ENCODE peak calls at places on chromosomes 13 and 19, in eight cellular contexts. One of them, this sample, is unnamed.

GRCh38 chr19:54653181-54653809 is 9.5 kb upstream of the LILRB4 start:
- DNase-seq in cardiac muscle cell: peak
- DNase-seq in activated CD4-positive, CD25-positive, alpha-beta regulatory T cell: no peak
- DNase-seq in natural killer cell: no peak
- DNase-seq in choroid plexus epithelial cell: peak
- DNase-seq in dorsolateral prefrontal cortex: no peak
- DNase-seq in NCI-H1105: peak
- DNase-seq in EH: peak
- DNase-seq in this sample: no peak

GRCh38 chr13:44300895-44301638 is 72.6 kb upstream of the SERP2 start:
- DNase-seq in cardiac muscle cell: peak
- DNase-seq in choroid plexus epithelial cell: peak
- DNase-seq in natural killer cell: no peak
- DNase-seq in activated CD4-positive, CD25-positive, alpha-beta regulatory T cell: no peak
- DNase-seq in dorsolateral prefrontal cortex: no peak
- DNase-seq in NCI-H1105: no peak
- DNase-seq in EH: peak
- DNase-seq in this sample: peak

GRCh38 chr13:91868351-91868750 is 469.9 kb downstream of the GPC5 start:
- DNase-seq in choroid plexus epithelial cell: no peak
- DNase-seq in cardiac muscle cell: no peak
- DNase-seq in NCI-H1105: no peak
- DNase-seq in activated CD4-positive, CD25-positive, alpha-beta regulatory T cell: no peak
- DNase-seq in natural killer cell: no peak
- DNase-seq in EH: no peak
- DNase-seq in dorsolateral prefrontal cortex: no peak
- DNase-seq in this sample: no peak

GRCh38 chr13:110530839-110531499 is 30.6 kb downstream of the RAB20 start:
- DNase-seq in cardiac muscle cell: no peak
- DNase-seq in natural killer cell: no peak
- DNase-seq in activated CD4-positive, CD25-positive, alpha-beta regulatory T cell: no peak
- DNase-seq in EH: no peak
- DNase-seq in NCI-H1105: no peak
- DNase-seq in choroid plexus epithelial cell: no peak
- DNase-seq in dorsolateral prefrontal cortex: no peak
- DNase-seq in this sample: no peak

GRCh38 chr19:42150940-42151339 is 18.7 kb upstream of the POU2F2 start:
- DNase-seq in NCI-H1105: no peak
- DNase-seq in activated CD4-positive, CD25-positive, alpha-beta regulatory T cell: no peak
- DNase-seq in EH: no peak
- DNase-seq in cardiac muscle cell: no peak
- DNase-seq in natural killer cell: no peak
- DNase-seq in choroid plexus epithelial cell: no peak
- DNase-seq in dorsolateral prefrontal cortex: no peak
- DNase-seq in this sample: no peak

GRCh38 chr19:29629836-29630534 is 23.9 kb downstream of the POP4 start:
- DNase-seq in natural killer cell: no peak
- DNase-seq in NCI-H1105: no peak
- DNase-seq in dorsolateral prefrontal cortex: no peak
- DNase-seq in cardiac muscle cell: no peak
- DNase-seq in EH: no peak
- DNase-seq in choroid plexus epithelial cell: no peak
- DNase-seq in activated CD4-positive, CD25-positive, alpha-beta regulatory T cell: no peak
- DNase-seq in this sample: no peak

GRCh38 chr13:52348983-52349780 is 56.8 kb downstream of the THSD1 start:
- DNase-seq in activated CD4-positive, CD25-positive, alpha-beta regulatory T cell: no peak
- DNase-seq in cardiac muscle cell: peak
- DNase-seq in NCI-H1105: no peak
- DNase-seq in natural killer cell: no peak
- DNase-seq in choroid plexus epithelial cell: peak
- DNase-seq in dorsolateral prefrontal cortex: no peak
- DNase-seq in EH: peak
- DNase-seq in this sample: peak

GRCh38 chr19:48671456-48671995 is 1.3 kb downstream of the NTN5 start:
- DNase-seq in EH: no peak
- DNase-seq in cardiac muscle cell: no peak
- DNase-seq in activated CD4-positive, CD25-positive, alpha-beta regulatory T cell: no peak
- DNase-seq in dorsolateral prefrontal cortex: no peak
- DNase-seq in natural killer cell: no peak
- DNase-seq in choroid plexus epithelial cell: no peak
- DNase-seq in NCI-H1105: no peak
- DNase-seq in this sample: no peak

GRCh38 chr13:101785858-101786257 is 333.4 kb downstream of the ITGBL1 start:
- DNase-seq in dorsolateral prefrontal cortex: no peak
- DNase-seq in natural killer cell: no peak
- DNase-seq in cardiac muscle cell: no peak
- DNase-seq in activated CD4-positive, CD25-positive, alpha-beta regulatory T cell: no peak
- DNase-seq in EH: peak
- DNase-seq in NCI-H1105: peak
- DNase-seq in choroid plexus epithelial cell: peak
- DNase-seq in this sample: peak

GRCh38 chr19:28290963-28291657 is 921.8 kb downstream of the UQCRFS1 start:
- DNase-seq in EH: no peak
- DNase-seq in choroid plexus epithelial cell: peak
- DNase-seq in activated CD4-positive, CD25-positive, alpha-beta regulatory T cell: no peak
- DNase-seq in natural killer cell: no peak
- DNase-seq in cardiac muscle cell: no peak
- DNase-seq in dorsolateral prefrontal cortex: no peak
- DNase-seq in NCI-H1105: no peak
- DNase-seq in this sample: no peak

GRCh38 chr19:3708207-3708931 is at the start of gene TJP3:
- DNase-seq in EH: peak
- DNase-seq in choroid plexus epithelial cell: no peak
- DNase-seq in natural killer cell: no peak
- DNase-seq in cardiac muscle cell: peak
- DNase-seq in activated CD4-positive, CD25-positive, alpha-beta regulatory T cell: no peak
- DNase-seq in NCI-H1105: no peak
- DNase-seq in dorsolateral prefrontal cortex: no peak
- DNase-seq in this sample: peak

GRCh38 chr13:113803409-113804016 is 44.5 kb downstream of the TMEM255B start:
- DNase-seq in EH: no peak
- DNase-seq in cardiac muscle cell: no peak
- DNase-seq in NCI-H1105: no peak
- DNase-seq in activated CD4-positive, CD25-positive, alpha-beta regulatory T cell: no peak
- DNase-seq in natural killer cell: no peak
- DNase-seq in choroid plexus epithelial cell: no peak
- DNase-seq in dorsolateral prefrontal cortex: peak
- DNase-seq in this sample: no peak

GRCh38 chr13:80339841-80340642 is 884 bp downstream of the SPRY2 start:
- DNase-seq in EH: peak
- DNase-seq in activated CD4-positive, CD25-positive, alpha-beta regulatory T cell: no peak
- DNase-seq in dorsolateral prefrontal cortex: peak
- DNase-seq in cardiac muscle cell: peak
- DNase-seq in natural killer cell: peak
- DNase-seq in choroid plexus epithelial cell: peak
- DNase-seq in NCI-H1105: no peak
- DNase-seq in this sample: peak

GRCh38 chr19:16588089-16588823 is 16.0 kb upstream of the SLC35E1 start:
- DNase-seq in activated CD4-positive, CD25-positive, alpha-beta regulatory T cell: peak
- DNase-seq in EH: no peak
- DNase-seq in natural killer cell: peak
- DNase-seq in cardiac muscle cell: peak
- DNase-seq in dorsolateral prefrontal cortex: peak
- DNase-seq in choroid plexus epithelial cell: no peak
- DNase-seq in NCI-H1105: no peak
- DNase-seq in this sample: peak

GRCh38 chr19:6030214-6030507 is 52.2 kb upstream of the RANBP3 start:
- DNase-seq in activated CD4-positive, CD25-positive, alpha-beta regulatory T cell: no peak
- DNase-seq in NCI-H1105: no peak
- DNase-seq in choroid plexus epithelial cell: peak
- DNase-seq in dorsolateral prefrontal cortex: no peak
- DNase-seq in cardiac muscle cell: peak
- DNase-seq in natural killer cell: no peak
- DNase-seq in EH: peak
- DNase-seq in this sample: peak

GRCh38 chr19:3851254-3852176 is 17.3 kb downstream of the ZFR2 start:
- DNase-seq in natural killer cell: no peak
- DNase-seq in NCI-H1105: no peak
- DNase-seq in EH: peak
- DNase-seq in cardiac muscle cell: no peak
- DNase-seq in activated CD4-positive, CD25-positive, alpha-beta regulatory T cell: no peak
- DNase-seq in dorsolateral prefrontal cortex: no peak
- DNase-seq in choroid plexus epithelial cell: no peak
- DNase-seq in this sample: peak

GRCh38 chr13:36089130-36089529 is 42.1 kb downstream of the DCLK1 start:
- DNase-seq in cardiac muscle cell: peak
- DNase-seq in NCI-H1105: no peak
- DNase-seq in choroid plexus epithelial cell: peak
- DNase-seq in natural killer cell: no peak
- DNase-seq in EH: no peak
- DNase-seq in dorsolateral prefrontal cortex: no peak
- DNase-seq in activated CD4-positive, CD25-positive, alpha-beta regulatory T cell: no peak
- DNase-seq in this sample: no peak

GRCh38 chr13:112616586-112617381 is 28.8 kb upstream of the TUBGCP3 start:
- DNase-seq in natural killer cell: no peak
- DNase-seq in cardiac muscle cell: peak
- DNase-seq in dorsolateral prefrontal cortex: no peak
- DNase-seq in activated CD4-positive, CD25-positive, alpha-beta regulatory T cell: no peak
- DNase-seq in NCI-H1105: peak
- DNase-seq in choroid plexus epithelial cell: peak
- DNase-seq in EH: peak
- DNase-seq in this sample: peak

GRCh38 chr19:57559008-57559403 is 657 bp downstream of the ZNF550 start:
- DNase-seq in choroid plexus epithelial cell: peak
- DNase-seq in activated CD4-positive, CD25-positive, alpha-beta regulatory T cell: peak
- DNase-seq in NCI-H1105: peak
- DNase-seq in dorsolateral prefrontal cortex: no peak
- DNase-seq in natural killer cell: no peak
- DNase-seq in EH: peak
- DNase-seq in cardiac muscle cell: peak
- DNase-seq in this sample: peak

GRCh38 chr13:33353210-33353609 is 67.7 kb upstream of the STARD13 start:
- DNase-seq in NCI-H1105: no peak
- DNase-seq in natural killer cell: no peak
- DNase-seq in cardiac muscle cell: no peak
- DNase-seq in dorsolateral prefrontal cortex: peak
- DNase-seq in EH: no peak
- DNase-seq in choroid plexus epithelial cell: no peak
- DNase-seq in activated CD4-positive, CD25-positive, alpha-beta regulatory T cell: no peak
- DNase-seq in this sample: no peak

GRCh38 chr13:50133277-50133953 is 118.2 kb downstream of the KCNRG start:
- DNase-seq in activated CD4-positive, CD25-positive, alpha-beta regulatory T cell: no peak
- DNase-seq in cardiac muscle cell: no peak
- DNase-seq in dorsolateral prefrontal cortex: no peak
- DNase-seq in EH: no peak
- DNase-seq in natural killer cell: no peak
- DNase-seq in NCI-H1105: no peak
- DNase-seq in choroid plexus epithelial cell: no peak
- DNase-seq in this sample: no peak

GRCh38 chr13:95535243-95535642 is 17.3 kb upstream of the CLDN10 start:
- DNase-seq in natural killer cell: no peak
- DNase-seq in dorsolateral prefrontal cortex: no peak
- DNase-seq in NCI-H1105: no peak
- DNase-seq in activated CD4-positive, CD25-positive, alpha-beta regulatory T cell: no peak
- DNase-seq in choroid plexus epithelial cell: peak
- DNase-seq in EH: peak
- DNase-seq in cardiac muscle cell: no peak
- DNase-seq in this sample: peak

GRCh38 chr13:94515911-94516310 is 36.4 kb upstream of the DCT start:
- DNase-seq in dorsolateral prefrontal cortex: no peak
- DNase-seq in EH: no peak
- DNase-seq in NCI-H1105: no peak
- DNase-seq in cardiac muscle cell: no peak
- DNase-seq in natural killer cell: no peak
- DNase-seq in choroid plexus epithelial cell: no peak
- DNase-seq in activated CD4-positive, CD25-positive, alpha-beta regulatory T cell: no peak
- DNase-seq in this sample: no peak

GRCh38 chr13:81670048-81670447 is 1329.1 kb upstream of the SPRY2 start:
- DNase-seq in activated CD4-positive, CD25-positive, alpha-beta regulatory T cell: no peak
- DNase-seq in cardiac muscle cell: no peak
- DNase-seq in dorsolateral prefrontal cortex: no peak
- DNase-seq in choroid plexus epithelial cell: no peak
- DNase-seq in natural killer cell: no peak
- DNase-seq in NCI-H1105: no peak
- DNase-seq in EH: no peak
- DNase-seq in this sample: no peak

GRCh38 chr19:8209111-8209964 is at the start of gene CERS4:
- DNase-seq in natural killer cell: peak
- DNase-seq in EH: peak
- DNase-seq in dorsolateral prefrontal cortex: peak
- DNase-seq in activated CD4-positive, CD25-positive, alpha-beta regulatory T cell: peak
- DNase-seq in choroid plexus epithelial cell: peak
- DNase-seq in NCI-H1105: peak
- DNase-seq in cardiac muscle cell: peak
- DNase-seq in this sample: no peak

GRCh38 chr13:113220877-113221276 is 11.5 kb downstream of the CUL4A start:
- DNase-seq in NCI-H1105: no peak
- DNase-seq in activated CD4-positive, CD25-positive, alpha-beta regulatory T cell: no peak
- DNase-seq in choroid plexus epithelial cell: peak
- DNase-seq in EH: peak
- DNase-seq in natural killer cell: no peak
- DNase-seq in dorsolateral prefrontal cortex: no peak
- DNase-seq in cardiac muscle cell: no peak
- DNase-seq in this sample: no peak

GRCh38 chr13:75398072-75398471 is 83.9 kb downstream of the TBC1D4 start:
- DNase-seq in EH: no peak
- DNase-seq in cardiac muscle cell: no peak
- DNase-seq in dorsolateral prefrontal cortex: no peak
- DNase-seq in natural killer cell: no peak
- DNase-seq in NCI-H1105: no peak
- DNase-seq in choroid plexus epithelial cell: no peak
- DNase-seq in activated CD4-positive, CD25-positive, alpha-beta regulatory T cell: no peak
- DNase-seq in this sample: no peak

GRCh38 chr13:43374621-43375020 is 351.2 kb downstream of the DNAJC15 start:
- DNase-seq in natural killer cell: no peak
- DNase-seq in activated CD4-positive, CD25-positive, alpha-beta regulatory T cell: no peak
- DNase-seq in cardiac muscle cell: peak
- DNase-seq in NCI-H1105: no peak
- DNase-seq in choroid plexus epithelial cell: peak
- DNase-seq in dorsolateral prefrontal cortex: no peak
- DNase-seq in EH: peak
- DNase-seq in this sample: no peak

GRCh38 chr19:46821512-46822359 is 28.9 kb downstream of the AP2S1 start:
- DNase-seq in natural killer cell: no peak
- DNase-seq in dorsolateral prefrontal cortex: no peak
- DNase-seq in EH: no peak
- DNase-seq in activated CD4-positive, CD25-positive, alpha-beta regulatory T cell: peak
- DNase-seq in cardiac muscle cell: no peak
- DNase-seq in NCI-H1105: no peak
- DNase-seq in choroid plexus epithelial cell: no peak
- DNase-seq in this sample: no peak

GRCh38 chr13:110264685-110265275 is 42.2 kb downstream of the COL4A1 start:
- DNase-seq in NCI-H1105: no peak
- DNase-seq in activated CD4-positive, CD25-positive, alpha-beta regulatory T cell: no peak
- DNase-seq in natural killer cell: no peak
- DNase-seq in dorsolateral prefrontal cortex: no peak
- DNase-seq in cardiac muscle cell: no peak
- DNase-seq in EH: no peak
- DNase-seq in choroid plexus epithelial cell: no peak
- DNase-seq in this sample: no peak

GRCh38 chr19:48768989-48769713 is 13.8 kb downstream of the FGF21 start:
- DNase-seq in EH: no peak
- DNase-seq in cardiac muscle cell: peak
- DNase-seq in choroid plexus epithelial cell: no peak
- DNase-seq in NCI-H1105: no peak
- DNase-seq in dorsolateral prefrontal cortex: no peak
- DNase-seq in activated CD4-positive, CD25-positive, alpha-beta regulatory T cell: no peak
- DNase-seq in natural killer cell: no peak
- DNase-seq in this sample: no peak

GRCh38 chr13:31485183-31485582 is 254.1 kb upstream of the RXFP2 start:
- DNase-seq in choroid plexus epithelial cell: peak
- DNase-seq in natural killer cell: no peak
- DNase-seq in activated CD4-positive, CD25-positive, alpha-beta regulatory T cell: no peak
- DNase-seq in NCI-H1105: no peak
- DNase-seq in dorsolateral prefrontal cortex: no peak
- DNase-seq in EH: peak
- DNase-seq in cardiac muscle cell: peak
- DNase-seq in this sample: no peak

GRCh38 chr13:103140001-103140671 is 73.9 kb upstream of the SLC10A2 start:
- DNase-seq in dorsolateral prefrontal cortex: no peak
- DNase-seq in activated CD4-positive, CD25-positive, alpha-beta regulatory T cell: no peak
- DNase-seq in NCI-H1105: no peak
- DNase-seq in cardiac muscle cell: peak
- DNase-seq in natural killer cell: no peak
- DNase-seq in EH: peak
- DNase-seq in choroid plexus epithelial cell: peak
- DNase-seq in this sample: peak

GRCh38 chr19:38537071-38537847 is 80.5 kb downstream of the MAP4K1 start:
- DNase-seq in NCI-H1105: no peak
- DNase-seq in choroid plexus epithelial cell: no peak
- DNase-seq in cardiac muscle cell: no peak
- DNase-seq in natural killer cell: no peak
- DNase-seq in activated CD4-positive, CD25-positive, alpha-beta regulatory T cell: no peak
- DNase-seq in dorsolateral prefrontal cortex: no peak
- DNase-seq in EH: no peak
- DNase-seq in this sample: no peak